ENCODE peak calls at places on chromosome 4, in eight cellular contexts. Z is activated CD8-positive, alpha-beta memory T cell treated with anti-CD3 and anti-CD28 coated beads, Interleukin-2, amount 50 U/mL, for 48 hours; D is stimulated activated CD8-positive, alpha-beta memory T cell treated with anti-CD3 and anti-CD28 coated beads, Interleukin-12 subunit alpha, Interleukin-12 subunit beta, amount 100 ng/mL, for 4 hours; H is epithelial cell of proximal tubule; P is non-pigmented ciliary epithelial cell; I is spleen; W is T1000; B is COR-L47. V is an unnamed sample.

GRCh38 chr4:68368566-68369473 is 18.9 kb upstream of the YTHDC1 start:
- DNase-seq in Z (no peak), D (no peak), H (peak), P (no peak), I (no peak), W (no peak), B (no peak), V (no peak)

GRCh38 chr4:5783486-5783885 is 72.5 kb downstream of the EVC start:
- DNase-seq in Z (peak), D (no peak), H (no peak), P (no peak), I (peak), W (no peak), B (no peak), V (peak)

GRCh38 chr4:149280886-149281285 is 534.8 kb downstream of the IQCM start:
- DNase-seq in Z (no peak), D (no peak), H (no peak), P (no peak), I (no peak), W (no peak), B (no peak), V (no peak)

GRCh38 chr4:153610623-153611376 is 73.3 kb upstream of the TLR2 start:
- DNase-seq in Z (no peak), D (no peak), H (no peak), P (no peak), I (no peak), W (no peak), B (no peak), V (no peak)

GRCh38 chr4:98242063-98242462 is 19.1 kb upstream of the RAP1GDS1 start:
- DNase-seq in Z (no peak), D (no peak), H (no peak), P (no peak), I (no peak), W (no peak), B (no peak), V (no peak)

GRCh38 chr4:122346036-122346435 is 32.8 kb upstream of the ADAD1 start:
- DNase-seq in Z (no peak), D (no peak), H (no peak), P (no peak), I (no peak), W (no peak), B (no peak), V (no peak)

GRCh38 chr4:27009539-27009938 is 148.9 kb downstream of the STIM2 start:
- DNase-seq in Z (no peak), D (no peak), H (no peak), P (no peak), I (no peak), W (no peak), B (no peak), V (no peak)

GRCh38 chr4:15003891-15004700 is 1.8 kb downstream of the CPEB2 start:
- DNase-seq in Z (peak), D (peak), H (no peak), P (no peak), I (peak), W (no peak), B (peak), V (peak)

GRCh38 chr4:137065306-137065705 is 467.0 kb downstream of the PCDH18 start:
- DNase-seq in Z (no peak), D (no peak), H (peak), P (no peak), I (no peak), W (no peak), B (no peak), V (no peak)